ENCODE peak calls at places on chromosome 1, in nine cellular contexts. L, R, E, T, X, B, V, O and C are unnamed samples.

GRCh38 chr1:237736372-237737029 is 154.2 kb downstream of the ZP4 start:
- DNase-seq in E (no peak), V (no peak), L (peak; percentile 1), R (no peak), O (no peak), B (no peak), T (no peak), X (no peak), C (no peak)

GRCh38 chr1:54325705-54326461 is 80.3 kb downstream of the SSBP3 start:
- DNase-seq in X (no peak), B (no peak), L (no peak), E (no peak), V (no peak), T (no peak), O (no peak), R (no peak), C (no peak)

GRCh38 chr1:157626099-157626498 is 28.2 kb upstream of the FCRL4 start:
- DNase-seq in X (no peak), R (no peak), B (no peak), E (no peak), T (no peak), V (peak; percentile 25), L (no peak), O (no peak), C (no peak)

GRCh38 chr1:152752225-152752624 is 5.6 kb upstream of the KPRP start:
- DNase-seq in E (peak; percentile 90), B (peak; percentile 39), L (peak; percentile 70), X (peak; percentile 1), R (no peak), T (peak; percentile 88), O (no peak), V (no peak), C (no peak)

GRCh38 chr1:39297534-39297933 is 93.0 kb downstream of the MACF1 start:
- DNase-seq in V (no peak), O (no peak), B (peak; percentile 73), R (no peak), E (peak; percentile 42), L (peak; percentile 68), X (no peak), T (peak; percentile 67), C (no peak)

GRCh38 chr1:172338295-172338735 is 82.2 kb upstream of the C1orf105 start:
- DNase-seq in T (no peak), E (no peak), O (no peak), B (no peak), L (no peak), V (no peak), R (no peak), X (no peak), C (no peak)

GRCh38 chr1:222642468-222642867 is 24.6 kb downstream of the MIA3 start:
- DNase-seq in E (no peak), V (no peak), X (no peak), B (no peak), O (no peak), R (no peak), T (no peak), L (no peak), C (no peak)

GRCh38 chr1:37945743-37946702 is 830 bp downstream of the INPP5B start:
- DNase-seq in R (peak; percentile 41), E (peak; percentile 90), X (peak; percentile 98), O (peak; percentile 42), L (peak; percentile 95), T (peak; percentile 96), V (peak; percentile 24), B (peak; percentile 82), C (peak; percentile 25)

GRCh38 chr1:16900771-16901170 is 5.0 kb downstream of the RNU1-2 start:
- DNase-seq in T (no peak), O (no peak), E (no peak), L (no peak), B (no peak), X (peak; percentile 53), R (no peak), V (no peak), C (no peak)
- TF ChIP-seq CTCF in T (peak; percentile 49), O (no peak), E (peak; percentile 38), L (peak; percentile 26), B (no peak), X (peak; percentile 53), R (no peak), V (no peak), C (peak; percentile 24)

GRCh38 chr1:104878203-104878911 is 1128.7 kb downstream of the AMY1C start:
- DNase-seq in R (no peak), L (no peak), B (no peak), O (no peak), E (no peak), X (peak; percentile 1), T (no peak), V (peak; percentile 22), C (peak; percentile 19)
- TF ChIP-seq CTCF in R (no peak), L (no peak), B (no peak), O (no peak), E (no peak), X (peak; percentile 12), T (no peak), V (peak; percentile 12), C (no peak)

DNA sequence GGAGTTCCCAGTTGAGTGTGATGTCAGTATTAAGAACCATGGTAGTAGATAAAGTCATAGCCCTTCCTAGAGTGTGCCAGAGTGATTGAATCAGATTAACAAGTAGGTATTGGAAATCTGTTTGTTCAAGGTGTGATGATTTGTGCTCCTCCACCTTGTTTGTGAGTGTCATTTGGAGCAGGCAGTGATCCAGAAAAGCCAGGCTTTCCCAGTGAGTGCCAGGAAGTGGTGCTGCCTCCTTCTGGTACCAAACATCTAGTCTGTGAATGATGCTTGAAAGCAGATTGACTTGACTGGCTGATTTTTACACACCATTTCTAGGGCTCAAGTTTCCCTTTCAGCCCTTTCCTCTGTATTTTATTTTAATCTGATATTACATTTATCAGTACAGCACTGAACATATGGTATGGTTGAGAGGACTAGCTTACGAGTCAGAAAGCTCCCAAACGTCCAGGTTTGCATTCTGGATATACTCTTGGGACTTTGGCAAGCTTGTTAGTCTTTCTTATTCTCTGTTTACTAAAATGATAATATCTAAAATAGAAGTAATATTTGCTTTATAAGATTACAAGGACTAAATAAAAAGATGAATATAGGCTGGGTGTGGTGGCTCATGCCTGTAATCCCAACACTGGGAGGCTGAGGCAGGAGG is 100.7 kb downstream of the PATJ start:
- DNase-seq in L (no peak), R (no peak), V (peak; percentile 8), B (no peak), O (no peak), T (no peak), X (peak; percentile 49), E (peak; percentile 31), C (no peak)
- TF ChIP-seq CTCF in L (peak; percentile 18), R (no peak), V (no peak), B (no peak), O (no peak), T (peak; percentile 23), X (peak; percentile 63), E (peak; percentile 34), C (no peak)

GRCh38 chr1:216640100-216640499 is 83.1 kb downstream of the ESRRG start:
- DNase-seq in T (no peak), B (no peak), O (no peak), R (no peak), V (no peak), E (no peak), L (no peak), X (no peak), C (no peak)
- TF ChIP-seq CTCF in T (no peak), B (no peak), O (no peak), R (no peak), V (no peak), E (no peak), L (no peak), X (no peak), C (no peak)

DNA sequence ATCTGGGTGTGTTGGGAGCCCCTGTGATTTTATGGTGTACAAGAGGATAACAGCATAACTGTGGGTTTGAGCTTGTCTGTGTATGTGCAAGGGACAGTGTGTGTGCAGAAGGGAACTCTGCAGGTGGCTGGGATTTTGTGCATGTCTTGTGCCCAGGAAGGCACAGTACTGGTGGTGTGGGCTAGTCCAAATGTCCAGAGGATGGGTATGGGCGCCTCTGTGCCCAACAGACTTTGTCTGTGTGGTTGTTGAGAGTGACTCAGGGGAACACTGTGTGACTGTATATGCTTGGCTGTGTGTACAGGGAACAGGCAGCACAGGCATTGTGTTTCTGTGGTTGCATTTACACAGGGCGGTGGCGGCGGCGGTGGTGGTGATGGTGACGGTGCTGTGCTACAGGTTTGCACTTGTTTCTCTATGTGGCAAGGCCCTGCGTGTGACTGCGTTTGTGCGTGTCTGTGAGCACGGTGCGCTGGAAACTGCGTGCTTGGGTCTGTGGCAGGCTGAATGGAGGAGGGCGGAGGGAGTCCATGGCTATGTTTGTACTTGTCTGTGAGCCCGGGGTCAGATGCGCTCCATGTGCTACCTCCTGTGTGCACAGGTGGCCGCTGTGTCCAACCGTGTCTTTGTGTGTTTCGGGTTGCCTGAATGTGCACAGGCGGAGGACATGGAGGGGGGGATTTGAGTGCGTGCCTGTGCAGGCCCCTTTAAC is 32.3 kb upstream of the WASF2 start:
- DNase-seq in R (no peak), E (peak; percentile 57), V (no peak), L (no peak), X (no peak), B (no peak), T (no peak), O (no peak), C (peak; percentile 52)
- TF ChIP-seq CTCF in R (no peak), E (no peak), V (no peak), L (no peak), X (no peak), B (no peak), T (no peak), O (no peak), C (no peak)